ENCODE peak calls at places on chromosome 21, in five cellular contexts. L is upper lobe of right lung, A is stomach, V is dorsolateral prefrontal cortex, U is PC-3. F is an unnamed sample.

GRCh38 chr21:15009964-15010363 is 54.8 kb downstream of the NRIP1 start:
- DNase-seq in V (no peak), A (no peak), L (no peak), U (no peak), F (no peak)

GRCh38 chr21:31780944-31781343 is 49.0 kb upstream of the SCAF4 start:
- DNase-seq in U (peak; percentile 72), L (no peak), A (no peak), V (no peak), F (no peak)

GRCh38 chr21:33908760-33909159 is 6.8 kb downstream of the ATP5PO start:
- DNase-seq in L (no peak), A (no peak), U (no peak), V (no peak), F (no peak)

GRCh38 chr21:32771134-32771523 is 426 bp downstream of the PAXBP1 start:
- DNase-seq in U (peak; percentile 50), L (peak; percentile 85), A (peak; percentile 58), V (peak; percentile 56), F (no peak)

GRCh38 chr21:41361053-41361785 is 608 bp upstream of the MX2 start:
- DNase-seq in V (no peak), L (no peak), A (no peak), U (no peak), F (no peak)

GRCh38 chr21:20999567-21000169 is 1.5 kb downstream of the NCAM2 start:
- DNase-seq in A (no peak), V (no peak), U (peak; percentile 72), L (no peak), F (peak; percentile 66)

GRCh38 chr21:19508844-19509243 is 1105.3 kb upstream of the TMPRSS15 start:
- DNase-seq in V (no peak), A (no peak), U (no peak), L (no peak), F (no peak)

GRCh38 chr21:44487831-44488230 is 32.5 kb downstream of the LRRC3 start:
- DNase-seq in V (no peak), L (no peak), A (no peak), U (peak; percentile 65), F (no peak)

GRCh38 chr21:33640697-33641338 is 723 bp downstream of the CRYZL1 start:
- DNase-seq in V (no peak), L (no peak), A (no peak), U (peak; percentile 36), F (no peak)

GRCh38 chr21:23218667-23219066 is 2220.5 kb downstream of the NCAM2 start:
- DNase-seq in V (no peak), L (no peak), A (no peak), U (peak; percentile 60), F (no peak)

GRCh38 chr21:34865922-34866271 is 183.2 kb downstream of the RUNX1 start:
- DNase-seq in V (no peak), U (peak; percentile 62), A (no peak), L (no peak), F (no peak)

GRCh38 chr21:27756191-27756590 is 789.3 kb upstream of the ADAMTS5 start:
- DNase-seq in U (peak; percentile 25), A (no peak), L (no peak), V (no peak), F (no peak)

GRCh38 chr21:16608209-16608830 is 878.5 kb downstream of the USP25 start:
- DNase-seq in A (no peak), L (no peak), V (no peak), U (peak; percentile 29), F (no peak)

GRCh38 chr21:27840273-27840672 is 873.4 kb upstream of the ADAMTS5 start:
- DNase-seq in U (no peak), A (no peak), V (no peak), L (no peak), F (no peak)

GRCh38 chr21:31201144-31201543 is 142.9 kb downstream of the TIAM1 start:
- DNase-seq in L (no peak), V (no peak), A (no peak), U (no peak), F (no peak)

GRCh38 chr21:31911138-31911907 is 38.5 kb downstream of the HUNK start:
- DNase-seq in L (no peak), V (no peak), U (peak; percentile 61), A (no peak), F (no peak)

GRCh38 chr21:38954450-38955059 is 148.8 kb downstream of the ETS2 start:
- DNase-seq in U (no peak), A (peak; percentile 51), V (no peak), L (no peak), F (no peak)

GRCh38 chr21:31255036-31255435 is 89.0 kb downstream of the TIAM1 start:
- DNase-seq in A (no peak), V (no peak), U (no peak), L (no peak), F (no peak)

GRCh38 chr21:44449473-44450363 is 5.6 kb upstream of the LRRC3 start:
- DNase-seq in V (peak; percentile 34), U (no peak), A (no peak), L (no peak), F (no peak)

GRCh38 chr21:16002872-16003466 is 273.2 kb downstream of the USP25 start:
- DNase-seq in L (no peak), V (no peak), A (no peak), U (peak; percentile 58), F (no peak)

GRCh38 chr21:17402885-17403477 is 109.9 kb upstream of the CXADR start:
- DNase-seq in U (no peak), V (no peak), L (no peak), A (no peak), F (no peak)

GRCh38 chr21:30372139-30372770 is at the start of gene KRTAP13-2:
- DNase-seq in V (no peak), U (peak; percentile 45), A (no peak), L (no peak), F (no peak)

GRCh38 chr21:17931080-17931479 is 111.9 kb upstream of the C21orf91 start:
- DNase-seq in L (no peak), U (peak; percentile 7), A (no peak), V (no peak), F (no peak)

GRCh38 chr21:14541840-14542495 is 4.1 kb downstream of the SAMSN1 start:
- DNase-seq in V (no peak), L (no peak), U (no peak), A (no peak), F (no peak)

GRCh38 chr21:33229099-33229775 is 501 bp upstream of the IFNAR2 start:
- DNase-seq in V (no peak), U (no peak), L (no peak), A (no peak), F (no peak)

GRCh38 chr21:33550772-33551660 is 8.2 kb downstream of the SON start:
- DNase-seq in L (no peak), V (no peak), A (no peak), U (no peak), F (no peak)

GRCh38 chr21:44428281-44428942 is 26.9 kb upstream of the LRRC3 start:
- DNase-seq in A (peak; percentile 77), L (peak; percentile 65), U (peak; percentile 93), V (peak; percentile 7), F (peak; percentile 20)

GRCh38 chr21:22128671-22129070 is 1130.5 kb downstream of the NCAM2 start:
- DNase-seq in A (no peak), L (no peak), V (no peak), U (no peak), F (no peak)

GRCh38 chr21:15415541-15416261 is 314.1 kb upstream of the USP25 start:
- DNase-seq in A (no peak), V (no peak), U (no peak), L (no peak), F (no peak)

GRCh38 chr21:31041295-31042079 is 3.2 kb upstream of the KRTAP19-8 start:
- DNase-seq in L (no peak), V (no peak), A (no peak), U (no peak), F (no peak)

GRCh38 chr21:25080161-25080560 is 527.1 kb downstream of the MRPL39 start:
- DNase-seq in V (no peak), A (no peak), U (no peak), L (no peak), F (no peak)

GRCh38 chr21:25370311-25370744 is 237.0 kb downstream of the MRPL39 start:
- DNase-seq in L (no peak), V (no peak), A (no peak), U (peak; percentile 97), F (no peak)

GRCh38 chr21:33078907-33079582 is 9.1 kb downstream of the OLIG1 start:
- DNase-seq in L (no peak), A (no peak), U (peak; percentile 86), V (peak; percentile 85), F (no peak)

GRCh38 chr21:34670220-34670961 is 1.6 kb downstream of the CLIC6 start:
- DNase-seq in L (peak; percentile 72), V (no peak), A (peak; percentile 35), U (no peak), F (no peak)

GRCh38 chr21:32135401-32136363 is 143.2 kb downstream of the MIS18A start:
- DNase-seq in L (no peak), U (no peak), V (peak; percentile 54), A (no peak), F (no peak)

GRCh38 chr21:42534901-42535378 is 21.3 kb downstream of the SLC37A1 start:
- DNase-seq in A (peak; percentile 24), V (no peak), L (no peak), U (no peak), F (no peak)
- H3K4me3 ChIP-seq in A (no peak overlapping the region), V (no peak overlapping the region), L (no peak overlapping the region), U (no peak overlapping the region), F (no peak overlapping the region)

GRCh38 chr21:45617021-45617930 is 26.2 kb upstream of the PCBP3 start:
- DNase-seq in A (no peak), U (no peak), V (no peak), L (peak; percentile 52), F (no peak)
- H3K27ac ChIP-seq in A (no peak overlapping the region), U (peak overlapping the region; percentile 69), V (peak overlapping the region; percentile 72), L (no peak overlapping the region), F (no peak overlapping the region)

GRCh38 chr21:46318464-46318845 is 5.2 kb downstream of the C21orf58 start:
- DNase-seq in V (no peak), L (no peak), A (no peak), U (no peak), F (no peak)

GRCh38 chr21:46319192-46319591 is 4.5 kb downstream of the C21orf58 start:
- DNase-seq in L (no peak), A (no peak), V (no peak), U (no peak), F (no peak)

GRCh38 chr21:46322351-46323226 is 1.1 kb downstream of the C21orf58 start:
- DNase-seq in V (peak; percentile 53), U (peak; percentile 32), L (no peak), A (no peak), F (no peak)

GRCh38 chr21:46317710-46318463 is 5.8 kb downstream of the C21orf58 start:
- DNase-seq in A (no peak), L (no peak), V (no peak), U (no peak), F (no peak)

DNA sequence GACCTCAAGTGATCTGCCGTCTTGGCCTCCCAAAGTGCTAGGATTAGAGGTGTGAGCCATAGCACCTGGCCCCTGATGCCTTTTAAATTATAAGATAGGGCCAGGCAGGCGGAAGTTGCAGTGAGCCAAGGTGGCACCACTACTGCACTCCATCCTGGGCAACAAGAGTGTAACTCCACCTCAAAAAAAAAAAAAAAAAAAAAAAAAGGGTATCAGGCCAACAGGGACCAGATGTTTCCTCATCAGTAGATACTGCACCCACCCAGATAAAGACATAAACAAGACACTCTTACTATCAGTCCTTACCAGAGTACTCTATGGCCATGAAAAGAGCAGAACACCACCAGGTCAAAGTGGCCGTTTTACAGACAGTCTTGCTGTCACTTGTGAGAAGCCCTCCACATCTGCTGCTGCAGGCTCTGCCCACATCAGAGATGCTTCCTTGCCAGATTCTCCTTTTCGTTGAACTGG is 3.3 kb downstream of the C21orf58 start:
- DNase-seq in V (no peak), A (no peak), L (no peak), U (no peak), F (no peak)
- H3K4me3 ChIP-seq in V (no peak overlapping the region), A (no peak overlapping the region), L (no peak overlapping the region), U (peak overlapping the region; percentile 19), F (peak overlapping the region; percentile 97)

GRCh38 chr21:26489781-26490180 is 83.3 kb downstream of the CYYR1 start:
- DNase-seq in L (no peak), U (no peak), A (no peak), V (no peak), F (no peak)
- H3K27ac ChIP-seq in L (no peak overlapping the region), U (no peak overlapping the region), A (no peak overlapping the region), V (no peak overlapping the region), F (peak overlapping the region; percentile 99)

F was measured in SK-N-MC.